ENCODE peak calls at places on chromosomes 6 and 20, in six cellular contexts. L, O, S, G, Q and D are unnamed samples.

GRCh38 chr20:5369622-5370021 is 52.9 kb upstream of the PROKR2 start:
- DNase-seq in L (no peak), O (no peak), S (no peak), G (no peak), Q (no peak), D (no peak)

GRCh38 chr6:114342826-114343781 is at the start of gene HS3ST5:
- DNase-seq in L (no peak), O (no peak), S (peak; percentile 62), G (peak; percentile 8), Q (peak; percentile 80), D (peak; percentile 41)

GRCh38 chr20:18907353-18907752 is 93.8 kb downstream of the SCP2D1 start:
- DNase-seq in L (no peak), O (no peak), S (no peak), G (no peak), Q (no peak), D (no peak)

GRCh38 chr6:36911946-36912555 is 26.3 kb downstream of the C6orf89 start:
- DNase-seq in L (peak; percentile 83), O (no peak), S (no peak), G (no peak), Q (no peak), D (no peak)

GRCh38 chr6:119110601-119111548 is 32.4 kb upstream of the FAM184A start:
- DNase-seq in L (peak; percentile 36), O (peak; percentile 78), S (no peak), G (peak; percentile 74), Q (peak; percentile 20), D (no peak)

GRCh38 chr6:36467625-36468024 is 24.8 kb downstream of the KCTD20 start:
- DNase-seq in L (no peak), O (no peak), S (no peak), G (no peak), Q (no peak), D (no peak)

GRCh38 chr6:36682328-36683144 is 4.0 kb downstream of the CDKN1A start:
- DNase-seq in L (peak; percentile 88), O (peak; percentile 25), S (peak; percentile 80), G (no peak), Q (no peak), D (peak; percentile 87)

GRCh38 chr6:5072440-5072839 is 12.7 kb upstream of the PPP1R3G start:
- DNase-seq in L (no peak), O (no peak), S (no peak), G (no peak), Q (no peak), D (no peak)

GRCh38 chr20:44295995-44296394 is 15.0 kb downstream of the FITM2 start:
- DNase-seq in L (no peak), O (no peak), S (no peak), G (no peak), Q (no peak), D (no peak)

GRCh38 chr6:19988555-19988954 is 151.4 kb downstream of the ID4 start:
- DNase-seq in L (no peak), O (peak; percentile 36), S (no peak), G (peak; percentile 31), Q (peak; percentile 19), D (no peak)

GRCh38 chr20:47348539-47349142 is 7.9 kb downstream of the ZMYND8 start:
- DNase-seq in L (no peak), O (no peak), S (no peak), G (peak; percentile 49), Q (no peak), D (no peak)

GRCh38 chr6:32952817-32953739 is at the start of gene HLA-DMA:
- DNase-seq in L (peak; percentile 90), O (peak; percentile 98), S (peak; percentile 96), G (peak; percentile 96), Q (peak; percentile 48), D (peak; percentile 95)

GRCh38 chr6:106620931-106621672 is 8.2 kb downstream of the RTN4IP1 start:
- DNase-seq in L (no peak), O (peak; percentile 90), S (no peak), G (peak; percentile 5), Q (no peak), D (no peak)

GRCh38 chr6:74066168-74066871 is 370.3 kb downstream of the CD109 start:
- DNase-seq in L (no peak), O (peak; percentile 97), S (no peak), G (peak; percentile 61), Q (no peak), D (no peak)

GRCh38 chr6:98769546-98769945 is 64.8 kb upstream of the POU3F2 start:
- DNase-seq in L (peak; percentile 7), O (peak; percentile 12), S (no peak), G (peak; percentile 18), Q (no peak), D (no peak)
- TF ChIP-seq CTCF in L (no peak), O (peak; percentile 22), S (no peak), G (peak; percentile 7), Q (no peak), D (no peak)

DNA sequence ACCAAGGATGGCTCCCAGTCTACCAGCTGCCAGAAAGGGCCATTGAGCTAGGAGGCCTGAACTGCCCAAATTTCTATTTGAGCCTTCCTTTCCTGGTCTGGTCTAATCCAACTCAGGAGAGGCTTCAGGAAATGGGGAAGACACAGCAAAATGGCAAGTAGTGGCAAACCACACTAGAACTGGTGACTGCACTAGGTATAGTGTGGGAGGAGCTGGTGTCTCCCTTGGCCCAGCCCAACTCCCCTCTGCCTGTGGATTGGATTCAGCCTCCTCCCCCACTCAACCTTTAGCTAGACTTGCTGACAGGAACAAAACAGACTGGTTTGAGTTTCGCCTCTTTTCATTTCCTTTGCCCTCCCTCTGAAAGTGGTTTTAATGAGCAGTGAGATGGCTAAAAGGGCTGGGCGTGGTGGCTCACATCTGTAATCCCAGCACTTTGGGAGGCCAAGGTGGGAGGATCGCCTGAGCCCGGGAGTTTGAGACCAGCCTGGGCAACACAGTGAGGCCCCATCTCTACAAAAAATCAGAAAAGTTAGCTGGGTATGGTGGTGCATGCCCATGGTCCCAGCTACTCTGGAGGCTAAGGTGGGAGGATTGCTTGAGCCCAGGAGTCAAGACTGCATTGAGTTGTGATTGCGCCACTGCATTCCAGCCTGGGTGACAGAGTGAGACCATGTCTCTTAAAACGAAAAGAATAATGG is 17.5 kb downstream of the MRPS18A start:
- DNase-seq in L (peak; percentile 45), O (peak; percentile 9), S (no peak), G (peak; percentile 35), Q (no peak), D (no peak)
- TF ChIP-seq CTCF in L (no peak), O (no peak), S (no peak), G (no peak), Q (no peak), D (no peak)

GRCh38 chr6:71279321-71279720 is 9.3 kb upstream of the OGFRL1 start:
- DNase-seq in L (no peak), O (no peak), S (no peak), G (no peak), Q (no peak), D (no peak)

GRCh38 chr6:71279740-71280139 is 8.9 kb upstream of the OGFRL1 start:
- DNase-seq in L (no peak), O (no peak), S (no peak), G (no peak), Q (no peak), D (no peak)

GRCh38 chr6:71280701-71281100 is 7.9 kb upstream of the OGFRL1 start:
- DNase-seq in L (no peak), O (no peak), S (no peak), G (no peak), Q (no peak), D (no peak)

DNA sequence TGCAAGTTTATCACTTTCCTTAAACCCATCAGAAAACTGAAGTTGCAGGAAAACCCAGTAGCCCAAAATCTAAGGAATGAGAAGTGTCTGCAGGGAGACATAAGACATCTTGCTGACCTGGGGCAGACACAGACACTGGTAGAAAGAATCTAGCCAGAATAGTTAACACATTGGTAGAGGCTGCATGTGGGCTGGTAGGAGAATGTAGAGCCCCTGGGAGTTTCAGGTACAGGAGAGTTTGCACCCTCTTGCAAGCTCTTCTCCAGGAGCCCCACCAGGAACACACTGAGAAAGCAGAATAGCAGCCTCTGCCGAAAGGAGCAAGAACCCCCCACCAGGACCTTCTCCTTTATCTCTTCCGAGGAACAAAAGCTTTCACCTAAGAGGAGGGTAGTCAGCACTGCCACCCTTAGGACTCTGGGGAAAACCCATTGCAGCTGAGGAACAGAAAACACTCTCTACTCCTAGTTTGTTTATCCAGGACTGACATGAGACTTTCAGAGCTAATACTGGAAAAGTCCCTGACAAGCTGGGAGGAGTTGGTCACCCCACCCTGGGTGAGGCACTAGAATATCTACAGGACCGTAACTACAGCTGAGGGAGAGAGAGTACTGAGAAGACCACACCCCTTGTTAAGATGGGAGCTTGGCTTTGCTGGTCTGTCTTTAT is 10.6 kb upstream of the OGFRL1 start:
- DNase-seq in L (no peak), O (no peak), S (no peak), G (no peak), Q (no peak), D (no peak)
- TF ChIP-seq CTCF in L (no peak), O (no peak), S (no peak), G (no peak), Q (no peak), D (no peak)

DNA sequence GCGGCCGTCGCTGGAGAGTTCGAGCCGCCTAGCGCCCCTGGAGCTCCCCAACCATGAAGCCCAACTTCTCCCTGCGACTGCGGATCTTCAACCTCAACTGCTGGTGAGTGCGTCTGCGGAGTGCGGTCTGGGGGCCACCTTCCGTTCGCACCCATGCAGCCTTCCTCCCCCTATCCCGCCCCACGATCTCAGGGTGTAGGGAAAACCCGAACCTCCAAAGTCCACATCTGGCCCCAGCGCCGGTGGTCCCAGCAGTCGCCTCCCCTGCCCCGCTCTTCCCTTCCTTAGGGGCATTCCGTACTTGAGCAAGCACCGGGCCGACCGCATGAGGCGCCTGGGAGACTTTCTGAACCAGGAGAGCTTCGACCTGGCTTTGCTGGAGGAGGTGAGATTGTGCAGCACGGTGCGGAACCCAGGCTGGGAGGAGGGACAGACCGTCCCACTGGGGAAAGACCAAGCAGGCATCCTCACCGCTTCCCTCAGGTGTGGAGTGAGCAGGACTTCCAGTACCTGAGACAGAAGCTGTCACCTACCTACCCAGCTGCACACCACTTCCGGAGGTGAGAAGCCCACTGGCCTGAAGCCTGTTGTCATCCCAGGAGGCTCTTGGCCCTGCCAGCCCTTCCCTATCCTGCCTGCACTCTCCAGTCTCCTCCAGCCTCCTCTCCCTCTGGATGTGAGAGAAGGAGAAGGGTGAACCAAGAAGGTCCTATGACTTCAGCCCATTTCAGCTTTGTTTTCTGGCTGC is 719 bp downstream of the SMPD2 start:
- DNase-seq in L (peak; percentile 55), O (peak; percentile 72), S (peak; percentile 80), G (peak; percentile 54), Q (peak; percentile 56), D (no peak)
- TF ChIP-seq CTCF in L (no peak), O (peak; percentile 37), S (peak; percentile 10), G (peak; percentile 29), Q (no peak), D (peak; percentile 9)

GRCh38 chr20:9576695-9577094 is 62.3 kb downstream of the LAMP5 start:
- DNase-seq in L (no peak), O (no peak), S (no peak), G (no peak), Q (no peak), D (no peak)
- TF ChIP-seq CTCF in L (no peak), O (no peak), S (no peak), G (no peak), Q (no peak), D (no peak)